ENCODE peak calls at places on chromosomes 13 and 19, in five cellular contexts. One of them, this sample, is unnamed.
A peak's percentile ranks its signal among the peaks of the same experiment; 100 is the strongest.

GRCh38 chr13:98473792-98474153 is 103.1 kb downstream of the STK24 start:
- DNase-seq in hypothalamus: no peak
- DNase-seq in GOT3: no peak
- DNase-seq in NCI-H1417: no peak
- DNase-seq in stimulated activated CD4-positive, alpha-beta T cell treated with anti-CD3 and anti-CD28 coated beads, Interleukin-15, amount 100 ng/mL, for 1 hour: no peak
- DNase-seq in this sample: no peak

GRCh38 chr19:10289836-10290438 is at the start of gene ICAM5:
- DNase-seq in hypothalamus: no peak
- DNase-seq in GOT3: no peak
- DNase-seq in NCI-H1417: peak; percentile 91
- DNase-seq in stimulated activated CD4-positive, alpha-beta T cell treated with anti-CD3 and anti-CD28 coated beads, Interleukin-15, amount 100 ng/mL, for 1 hour: no peak
- DNase-seq in this sample: no peak

GRCh38 chr13:28040977-28041376 is 52.5 kb upstream of the URAD start:
- DNase-seq in hypothalamus: no peak
- DNase-seq in GOT3: no peak
- DNase-seq in NCI-H1417: no peak
- DNase-seq in stimulated activated CD4-positive, alpha-beta T cell treated with anti-CD3 and anti-CD28 coated beads, Interleukin-15, amount 100 ng/mL, for 1 hour: no peak
- DNase-seq in this sample: peak; percentile 16

GRCh38 chr19:39428309-39429112 is 7.2 kb downstream of the RPS16 start:
- DNase-seq in hypothalamus: no peak
- DNase-seq in GOT3: no peak
- DNase-seq in NCI-H1417: no peak
- DNase-seq in stimulated activated CD4-positive, alpha-beta T cell treated with anti-CD3 and anti-CD28 coated beads, Interleukin-15, amount 100 ng/mL, for 1 hour: no peak
- DNase-seq in this sample: peak; percentile 74

GRCh38 chr19:53670345-53670744 is 38.5 kb downstream of the DPRX start:
- DNase-seq in hypothalamus: no peak
- DNase-seq in GOT3: no peak
- DNase-seq in NCI-H1417: no peak
- DNase-seq in stimulated activated CD4-positive, alpha-beta T cell treated with anti-CD3 and anti-CD28 coated beads, Interleukin-15, amount 100 ng/mL, for 1 hour: no peak
- DNase-seq in this sample: no peak

GRCh38 chr19:815079-815774 is 6.5 kb downstream of the PLPPR3 start:
- DNase-seq in hypothalamus: no peak
- DNase-seq in GOT3: no peak
- DNase-seq in NCI-H1417: no peak
- DNase-seq in stimulated activated CD4-positive, alpha-beta T cell treated with anti-CD3 and anti-CD28 coated beads, Interleukin-15, amount 100 ng/mL, for 1 hour: no peak
- DNase-seq in this sample: no peak

GRCh38 chr13:66348745-66349720 is 881.1 kb downstream of the PCDH9 start:
- DNase-seq in hypothalamus: no peak
- DNase-seq in GOT3: no peak
- DNase-seq in NCI-H1417: peak; percentile 85
- DNase-seq in stimulated activated CD4-positive, alpha-beta T cell treated with anti-CD3 and anti-CD28 coated beads, Interleukin-15, amount 100 ng/mL, for 1 hour: no peak
- DNase-seq in this sample: peak; percentile 36

GRCh38 chr13:99322297-99323103 is 15.3 kb upstream of the GPR183 start:
- DNase-seq in hypothalamus: no peak
- DNase-seq in GOT3: no peak
- DNase-seq in NCI-H1417: no peak
- DNase-seq in stimulated activated CD4-positive, alpha-beta T cell treated with anti-CD3 and anti-CD28 coated beads, Interleukin-15, amount 100 ng/mL, for 1 hour: no peak
- DNase-seq in this sample: no peak

GRCh38 chr13:27334774-27335490 is 64.3 kb downstream of the RASL11A start:
- DNase-seq in hypothalamus: no peak
- DNase-seq in GOT3: no peak
- DNase-seq in NCI-H1417: peak; percentile 63
- DNase-seq in stimulated activated CD4-positive, alpha-beta T cell treated with anti-CD3 and anti-CD28 coated beads, Interleukin-15, amount 100 ng/mL, for 1 hour: no peak
- DNase-seq in this sample: no peak

GRCh38 chr19:1417145-1417544 is 9.8 kb downstream of the DAZAP1 start:
- DNase-seq in hypothalamus: no peak
- DNase-seq in GOT3: no peak
- DNase-seq in NCI-H1417: no peak
- DNase-seq in stimulated activated CD4-positive, alpha-beta T cell treated with anti-CD3 and anti-CD28 coated beads, Interleukin-15, amount 100 ng/mL, for 1 hour: no peak
- DNase-seq in this sample: no peak

GRCh38 chr13:41568990-41569387 is 111.6 kb downstream of the RGCC start:
- DNase-seq in hypothalamus: no peak
- DNase-seq in GOT3: no peak
- DNase-seq in NCI-H1417: no peak
- DNase-seq in stimulated activated CD4-positive, alpha-beta T cell treated with anti-CD3 and anti-CD28 coated beads, Interleukin-15, amount 100 ng/mL, for 1 hour: no peak
- DNase-seq in this sample: no peak

GRCh38 chr19:58557253-58558065 is 952 bp downstream of the UBE2M start:
- DNase-seq in hypothalamus: no peak
- DNase-seq in GOT3: no peak
- DNase-seq in NCI-H1417: no peak
- DNase-seq in stimulated activated CD4-positive, alpha-beta T cell treated with anti-CD3 and anti-CD28 coated beads, Interleukin-15, amount 100 ng/mL, for 1 hour: no peak
- DNase-seq in this sample: no peak

GRCh38 chr13:73851104-73851503 is 283.1 kb downstream of the KLF12 start:
- DNase-seq in hypothalamus: no peak
- DNase-seq in GOT3: no peak
- DNase-seq in NCI-H1417: no peak
- DNase-seq in stimulated activated CD4-positive, alpha-beta T cell treated with anti-CD3 and anti-CD28 coated beads, Interleukin-15, amount 100 ng/mL, for 1 hour: no peak
- DNase-seq in this sample: no peak

GRCh38 chr13:28568286-28568685 is 73.4 kb upstream of the FLT1 start:
- DNase-seq in hypothalamus: no peak
- DNase-seq in GOT3: no peak
- DNase-seq in NCI-H1417: no peak
- DNase-seq in stimulated activated CD4-positive, alpha-beta T cell treated with anti-CD3 and anti-CD28 coated beads, Interleukin-15, amount 100 ng/mL, for 1 hour: no peak
- DNase-seq in this sample: no peak

GRCh38 chr13:24671367-24672117 is 8.7 kb upstream of the ATP12A start:
- DNase-seq in hypothalamus: no peak
- DNase-seq in GOT3: peak; percentile 38
- DNase-seq in NCI-H1417: peak; percentile 75
- DNase-seq in stimulated activated CD4-positive, alpha-beta T cell treated with anti-CD3 and anti-CD28 coated beads, Interleukin-15, amount 100 ng/mL, for 1 hour: no peak
- DNase-seq in this sample: peak; percentile 48

GRCh38 chr19:19119325-19120237 is 18.7 kb downstream of the TMEM161A start:
- DNase-seq in hypothalamus: no peak
- DNase-seq in GOT3: no peak
- DNase-seq in NCI-H1417: no peak
- DNase-seq in stimulated activated CD4-positive, alpha-beta T cell treated with anti-CD3 and anti-CD28 coated beads, Interleukin-15, amount 100 ng/mL, for 1 hour: no peak
- DNase-seq in this sample: no peak

GRCh38 chr19:1018932-1019615 is 1.8 kb downstream of the TMEM259 start:
- DNase-seq in hypothalamus: no peak
- DNase-seq in GOT3: no peak
- DNase-seq in NCI-H1417: no peak
- DNase-seq in stimulated activated CD4-positive, alpha-beta T cell treated with anti-CD3 and anti-CD28 coated beads, Interleukin-15, amount 100 ng/mL, for 1 hour: no peak
- DNase-seq in this sample: no peak

GRCh38 chr13:107141767-107142166 is 573.8 kb upstream of the ARGLU1 start:
- DNase-seq in hypothalamus: no peak
- DNase-seq in GOT3: no peak
- DNase-seq in NCI-H1417: no peak
- DNase-seq in stimulated activated CD4-positive, alpha-beta T cell treated with anti-CD3 and anti-CD28 coated beads, Interleukin-15, amount 100 ng/mL, for 1 hour: no peak
- DNase-seq in this sample: no peak

GRCh38 chr19:48634424-48635262 is 2.5 kb downstream of the DBP start:
- DNase-seq in hypothalamus: peak; percentile 79
- DNase-seq in GOT3: peak; percentile 68
- DNase-seq in NCI-H1417: peak; percentile 97
- DNase-seq in stimulated activated CD4-positive, alpha-beta T cell treated with anti-CD3 and anti-CD28 coated beads, Interleukin-15, amount 100 ng/mL, for 1 hour: peak; percentile 91
- DNase-seq in this sample: peak; percentile 99

This sample was measured in cerebellar cortex.